ENCODE peak calls at places on chromosomes 6 and 20, in five cellular contexts. Z, U, L, W and N are unnamed samples.
A peak's percentile ranks its signal among the peaks of the same experiment; 100 is the strongest.

GRCh38 chr20:21608777-21609176 is 94.9 kb upstream of the NKX2-2 start:
- DNase-seq in W (no peak), Z (no peak), U (no peak), L (no peak), N (no peak)

GRCh38 chr6:17432356-17432755 is 39.0 kb downstream of the CAP2 start:
- DNase-seq in W (no peak), U (no peak), L (no peak), Z (no peak), N (no peak)

GRCh38 chr6:90538651-90539050 is 48.2 kb downstream of the MAP3K7 start:
- DNase-seq in L (no peak), W (no peak), U (peak; percentile 23), Z (no peak), N (peak; percentile 76)

GRCh38 chr6:30612687-30613248 is 4.3 kb downstream of the PPP1R10 start:
- DNase-seq in L (no peak), U (no peak), W (no peak), Z (no peak), N (no peak)

GRCh38 chr6:148242180-148242579 is 100.5 kb upstream of the SASH1 start:
- DNase-seq in U (peak; percentile 26), Z (no peak), W (no peak), L (no peak), N (no peak)

GRCh38 chr20:52859156-52859887 is 112.8 kb upstream of the TSHZ2 start:
- DNase-seq in U (no peak), Z (no peak), L (peak; percentile 85), W (no peak), N (no peak)

GRCh38 chr6:116352515-116353471 is 18.0 kb upstream of the DSE start:
- DNase-seq in L (no peak), W (no peak), Z (no peak), U (no peak), N (no peak)

GRCh38 chr20:63434599-63435378 is 37.7 kb downstream of the KCNQ2 start:
- DNase-seq in U (peak; percentile 85), Z (peak; percentile 63), W (peak; percentile 74), L (peak; percentile 76), N (peak; percentile 57)

GRCh38 chr6:107676002-107676401 is 148.1 kb downstream of the SCML4 start:
- DNase-seq in U (no peak), L (no peak), W (no peak), Z (no peak), N (no peak)

GRCh38 chr6:148800535-148800934 is 53.7 kb downstream of the UST start:
- DNase-seq in Z (no peak), L (no peak), U (no peak), W (no peak), N (no peak)

GRCh38 chr20:43825635-43826034 is 89.0 kb upstream of the TOX2 start:
- DNase-seq in W (no peak), Z (no peak), L (peak; percentile 66), U (no peak), N (no peak)

GRCh38 chr6:14086701-14087100 is 30.9 kb upstream of the CD83 start:
- DNase-seq in U (no peak), W (no peak), Z (no peak), L (no peak), N (no peak)

GRCh38 chr6:4815584-4815983 is 39.4 kb downstream of the CDYL start:
- DNase-seq in L (no peak), Z (no peak), W (no peak), U (no peak), N (no peak)

GRCh38 chr6:169638915-169639314 is 62.9 kb downstream of the WDR27 start:
- DNase-seq in W (no peak), U (no peak), L (no peak), Z (no peak), N (no peak)

GRCh38 chr6:126091507-126091906 is 105.2 kb downstream of the TRMT11 start:
- DNase-seq in W (no peak), L (no peak), U (no peak), Z (no peak), N (no peak)

GRCh38 chr6:3151705-3152104 is 5.6 kb downstream of the TUBB2A start:
- DNase-seq in U (no peak), Z (no peak), L (no peak), W (no peak), N (no peak)

GRCh38 chr6:45265246-45265645 is 62.9 kb upstream of the RUNX2 start:
- DNase-seq in L (no peak), Z (no peak), U (no peak), W (no peak), N (no peak)

GRCh38 chr6:56144538-56145324 is 102.6 kb downstream of the COL21A1 start:
- DNase-seq in Z (no peak), U (no peak), W (no peak), L (no peak), N (no peak)

GRCh38 chr6:169252805-169253189 is 849 bp downstream of the THBS2 start:
- DNase-seq in W (no peak), Z (no peak), U (no peak), L (no peak), N (no peak)

GRCh38 chr20:36830791-36831691 is 44.9 kb upstream of the TLDC2 start:
- DNase-seq in Z (no peak), U (no peak), W (no peak), L (no peak), N (no peak)

GRCh38 chr6:145704153-145704781 is 31.1 kb downstream of the EPM2A start:
- DNase-seq in Z (no peak), L (no peak), W (no peak), U (no peak), N (no peak)

GRCh38 chr6:145711372-145711771 is 23.9 kb downstream of the EPM2A start:
- DNase-seq in Z (no peak), W (no peak), U (no peak), L (no peak), N (no peak)

GRCh38 chr6:145707397-145707796 is 27.9 kb downstream of the EPM2A start:
- DNase-seq in U (no peak), L (no peak), Z (no peak), W (no peak), N (no peak)

GRCh38 chr6:145705561-145705960 is 29.8 kb downstream of the EPM2A start:
- DNase-seq in Z (no peak), U (no peak), W (no peak), L (no peak), N (no peak)
- TF ChIP-seq CTCF in Z (no peak), U (no peak), W (no peak), L (no peak), N (no peak)

GRCh38 chr6:15247750-15248450 is 2.0 kb downstream of the JARID2 start:
- DNase-seq in L (peak; percentile 78), Z (no peak), W (peak; percentile 59), U (peak; percentile 58), N (peak; percentile 81)
- H3K4me1 ChIP-seq in L (peaks cover 4% of the 10 kb centered on the region), Z (peaks cover 44% of the 10 kb centered on the region), W (peaks cover 28% of the 10 kb centered on the region), U (no peaks in the 10 kb centered on the region), N (peaks cover 21% of the 10 kb centered on the region)

GRCh38 chr6:138106665-138107077 is 548 bp downstream of the PERP start:
- DNase-seq in L (no peak), Z (no peak), W (no peak), U (no peak), N (no peak)

GRCh38 chr6:138104618-138105213 is 2.5 kb downstream of the PERP start:
- DNase-seq in U (no peak), Z (no peak), W (no peak), L (no peak), N (no peak)

GRCh38 chr6:138103876-138104275 is 3.3 kb downstream of the PERP start:
- DNase-seq in W (no peak), L (no peak), Z (no peak), U (no peak), N (no peak)

GRCh38 chr6:138105880-138106664 is 1.1 kb downstream of the PERP start:
- DNase-seq in W (no peak), U (no peak), L (no peak), Z (no peak), N (no peak)

GRCh38 chr6:138105446-138105845 is 1.8 kb downstream of the PERP start:
- DNase-seq in U (no peak), Z (no peak), W (no peak), L (no peak), N (no peak)
- H3K4me3 ChIP-seq in U (no peak overlapping the region), Z (peak overlapping the region; percentile 78), W (no peak overlapping the region), L (no peak overlapping the region), N (no peak overlapping the region)

DNA sequence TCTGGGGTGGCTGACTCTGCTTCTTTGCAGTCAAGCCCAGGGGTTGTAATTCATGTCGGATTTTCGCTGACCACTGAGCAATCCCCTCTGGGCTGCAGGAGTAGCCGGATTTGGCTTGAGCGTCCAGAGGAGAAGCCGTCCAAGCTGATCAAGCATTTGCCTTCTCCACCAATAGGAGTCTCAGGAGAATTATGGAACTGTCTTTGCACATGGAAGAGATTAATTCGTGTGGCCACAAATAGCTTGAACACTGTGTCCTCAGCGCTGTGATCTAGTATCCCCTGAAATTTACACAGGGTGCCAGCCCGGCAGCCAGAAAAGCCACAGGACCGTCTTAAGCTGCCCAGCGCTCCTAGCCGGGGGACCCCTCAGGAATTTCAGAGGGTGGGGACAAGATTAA is 37.1 kb downstream of the EYA2 start:
- DNase-seq in U (peak; percentile 48), W (no peak), L (no peak), Z (no peak), N (no peak)
- TF ChIP-seq CTCF in U (no peak), W (no peak), L (no peak), Z (no peak), N (no peak)

GRCh38 chr6:111601875-111602274 is 3.8 kb downstream of the TRAF3IP2 start:
- DNase-seq in U (peak; percentile 50), W (no peak), L (no peak), Z (no peak), N (peak; percentile 48)

GRCh38 chr6:111602481-111603404 is 2.9 kb downstream of the TRAF3IP2 start:
- DNase-seq in Z (no peak), L (no peak), U (peak; percentile 30), W (no peak), N (peak; percentile 42)

GRCh38 chr6:111604259-111605099 is 1.2 kb downstream of the TRAF3IP2 start:
- DNase-seq in L (no peak), U (peak; percentile 84), Z (no peak), W (no peak), N (peak; percentile 54)

GRCh38 chr6:111605100-111605748 is 454 bp downstream of the TRAF3IP2 start:
- DNase-seq in U (peak; percentile 75), W (peak; percentile 27), L (no peak), Z (no peak), N (peak; percentile 69)

GRCh38 chr6:111603648-111604047 is 2.0 kb downstream of the TRAF3IP2 start:
- DNase-seq in L (no peak), W (no peak), Z (no peak), U (no peak), N (no peak)
- H3K4me1 ChIP-seq in L (peaks cover 3% of the 10 kb centered on the region), W (peaks cover 22% of the 10 kb centered on the region), Z (peaks cover 38% of the 10 kb centered on the region), U (peaks cover 27% of the 10 kb centered on the region), N (peaks cover 44% of the 10 kb centered on the region)